ENCODE peak calls at places on chromosomes 16 and 17, in five cellular contexts. O is ovary; H is hepatocyte; D is upper lobe of left lung; I is naive thymus-derived CD4-positive, alpha-beta T cell. Y is an unnamed sample.

GRCh38 chr16:963913-964695 is 6.7 kb downstream of the LMF1 start:
- DNase-seq in O (no peak), H (no peak), D (no peak), I (no peak), Y (no peak)

GRCh38 chr17:51853857-51854256 is 304.7 kb downstream of the CA10 start:
- DNase-seq in O (no peak), H (peak; percentile 16), D (no peak), I (no peak), Y (no peak)

GRCh38 chr17:9247401-9247938 is 226.2 kb downstream of the NTN1 start:
- DNase-seq in O (no peak), H (no peak), D (no peak), I (no peak), Y (no peak)

GRCh38 chr17:37742762-37743611 is 1.9 kb downstream of the HNF1B start:
- DNase-seq in O (no peak), H (peak; percentile 74), D (peak; percentile 87), I (no peak), Y (no peak)

GRCh38 chr16:86882586-86883280 is 304.4 kb downstream of the FOXL1 start:
- DNase-seq in O (no peak), H (peak; percentile 70), D (no peak), I (no peak), Y (no peak)

GRCh38 chr17:68906638-68907037 is 48.6 kb downstream of the ABCA8 start:
- DNase-seq in O (no peak), H (peak; percentile 18), D (no peak), I (no peak), Y (no peak)

GRCh38 chr16:68478526-68479249 is 30.4 kb upstream of the SMPD3 start:
- DNase-seq in O (no peak), H (no peak), D (no peak), I (no peak), Y (no peak)

GRCh38 chr16:53429221-53429943 is 4.9 kb upstream of the RBL2 start:
- DNase-seq in O (no peak), H (peak; percentile 48), D (no peak), I (no peak), Y (no peak)

GRCh38 chr17:72063756-72064461 is 56.9 kb upstream of the SOX9 start:
- DNase-seq in O (no peak), H (no peak), D (no peak), I (no peak), Y (no peak)

GRCh38 chr17:73640691-73641090 is 3.6 kb downstream of the SDK2 start:
- DNase-seq in O (no peak), H (no peak), D (no peak), I (no peak), Y (no peak)

GRCh38 chr17:34364741-34365140 is 1.7 kb upstream of the CCL1 start:
- DNase-seq in O (no peak), H (no peak), D (no peak), I (no peak), Y (no peak)

GRCh38 chr16:67917852-67918236 is 13.8 kb downstream of the CTRL start:
- DNase-seq in O (no peak), H (peak; percentile 77), D (no peak), I (no peak), Y (no peak)

GRCh38 chr17:35568561-35568960 is 7.9 kb upstream of the SLFN14 start:
- DNase-seq in O (no peak), H (peak; percentile 61), D (peak; percentile 48), I (no peak), Y (no peak)

GRCh38 chr17:66654764-66655163 is 180.2 kb upstream of the CACNG5 start:
- DNase-seq in O (no peak), H (no peak), D (no peak), I (no peak), Y (no peak)

GRCh38 chr17:9702916-9703780 is 57.8 kb downstream of the USP43 start:
- DNase-seq in O (no peak), H (no peak), D (no peak), I (no peak), Y (no peak)

GRCh38 chr16:5333991-5334390 is 236.4 kb upstream of the EEF2KMT start:
- DNase-seq in O (no peak), H (no peak), D (no peak), I (no peak), Y (no peak)

GRCh38 chr17:38341035-38341721 is 2.6 kb downstream of the GPR179 start:
- DNase-seq in O (no peak), H (peak; percentile 42), D (no peak), I (no peak), Y (no peak)

GRCh38 chr17:50924800-50925199 is 58.6 kb upstream of the TOB1 start:
- DNase-seq in O (no peak), H (no peak), D (no peak), I (no peak), Y (no peak)

GRCh38 chr16:318628-319027 is 33.9 kb downstream of the AXIN1 start:
- DNase-seq in O (no peak), H (no peak), D (peak; percentile 69), I (no peak), Y (no peak)

GRCh38 chr16:77683845-77684526 is 38.3 kb upstream of the NUDT7 start:
- DNase-seq in O (no peak), H (no peak), D (no peak), I (no peak), Y (no peak)

GRCh38 chr16:73131153-73131862 is 83.4 kb upstream of the ZFHX3 start:
- DNase-seq in O (no peak), H (no peak), D (no peak), I (no peak), Y (no peak)

GRCh38 chr17:51435641-51436091 is 175.3 kb downstream of the UTP18 start:
- DNase-seq in O (no peak), H (peak; percentile 84), D (no peak), I (no peak), Y (peak; percentile 60)

GRCh38 chr16:89265647-89266046 is 48.1 kb downstream of the ZNF778 start:
- DNase-seq in O (no peak), H (no peak), D (no peak), I (no peak), Y (no peak)

GRCh38 chr17:65538679-65539529 is 22.5 kb downstream of the AXIN2 start:
- DNase-seq in O (no peak), H (no peak), D (no peak), I (no peak), Y (no peak)

GRCh38 chr16:24525970-24526559 is 13.3 kb upstream of the RBBP6 start:
- DNase-seq in O (no peak), H (peak; percentile 50), D (no peak), I (no peak), Y (no peak)

GRCh38 chr16:11675561-11676511 is 7.6 kb downstream of the SNN start:
- DNase-seq in O (no peak), H (peak; percentile 85), D (peak; percentile 68), I (no peak), Y (no peak)

GRCh38 chr17:71327376-71328059 is 793.3 kb upstream of the SOX9 start:
- DNase-seq in O (no peak), H (no peak), D (no peak), I (no peak), Y (no peak)

GRCh38 chr16:73018796-73019455 is 29.0 kb downstream of the ZFHX3 start:
- DNase-seq in O (no peak), H (no peak), D (peak; percentile 36), I (no peak), Y (no peak)

GRCh38 chr16:31127182-31127581 is 8.3 kb downstream of the PRSS8 start:
- DNase-seq in O (no peak), H (peak; percentile 8), D (peak; percentile 87), I (no peak), Y (no peak)

GRCh38 chr17:2798188-2798587 is 1.9 kb downstream of the RAP1GAP2 start:
- DNase-seq in O (no peak), H (no peak), D (no peak), I (no peak), Y (no peak)

GRCh38 chr17:16328997-16329396 is 24.3 kb downstream of the CENPV start:
- DNase-seq in O (no peak), H (no peak), D (no peak), I (no peak), Y (no peak)

GRCh38 chr17:46814446-46814845 is 4.0 kb downstream of the WNT3 start:
- DNase-seq in O (no peak), H (no peak), D (no peak), I (no peak), Y (no peak)

GRCh38 chr17:38685485-38685884 is 10.7 kb upstream of the EPOP start:
- DNase-seq in O (no peak), H (no peak), D (peak; percentile 33), I (no peak), Y (no peak)

GRCh38 chr17:32625971-32626370 is 139.2 kb downstream of the CDK5R1 start:
- DNase-seq in O (no peak), H (no peak), D (no peak), I (no peak), Y (no peak)
- H3K9me3 ChIP-seq in O (no peaks in the 10 kb centered on the region), H (no peaks in the 10 kb centered on the region), D (no peaks in the 10 kb centered on the region), I (no peaks in the 10 kb centered on the region), Y (no peaks in the 10 kb centered on the region)

GRCh38 chr16:57169327-57169726 is 16.5 kb downstream of the PSME3IP1 start:
- DNase-seq in O (no peak), H (no peak), D (no peak), I (no peak), Y (no peak)

GRCh38 chr16:57165923-57166322 is 19.9 kb downstream of the PSME3IP1 start:
- DNase-seq in O (no peak), H (no peak), D (no peak), I (no peak), Y (no peak)

GRCh38 chr16:57166951-57167350 is 18.9 kb downstream of the PSME3IP1 start:
- DNase-seq in O (no peak), H (no peak), D (no peak), I (no peak), Y (no peak)

GRCh38 chr16:57167951-57168350 is 17.9 kb downstream of the PSME3IP1 start:
- DNase-seq in O (no peak), H (peak; percentile 66), D (no peak), I (peak; percentile 51), Y (no peak)

DNA sequence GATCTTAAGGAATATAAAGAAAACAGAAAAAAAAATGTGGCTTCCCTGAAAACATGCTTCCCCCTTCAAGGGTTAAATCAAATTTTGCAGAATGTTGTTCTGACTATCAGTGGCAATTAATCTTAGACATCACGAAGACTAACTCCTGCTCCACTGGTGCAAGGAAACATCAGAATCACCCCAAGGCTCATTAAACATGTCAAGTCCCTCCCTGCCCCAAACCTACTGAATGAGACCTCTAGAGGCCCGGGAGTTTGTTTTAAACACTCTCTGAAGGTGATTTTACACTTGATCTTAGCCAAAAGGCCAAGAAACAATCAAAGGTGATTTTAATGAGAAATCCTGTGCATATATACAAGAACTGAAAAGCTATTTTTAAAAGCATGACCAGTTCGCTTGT is 18.3 kb downstream of the PSME3IP1 start:
- DNase-seq in O (no peak), H (no peak), D (no peak), I (no peak), Y (no peak)
- H3K9me3 ChIP-seq in O (no peaks in the 10 kb centered on the region), H (no peaks in the 10 kb centered on the region), D (no peaks in the 10 kb centered on the region), I (no peaks in the 10 kb centered on the region), Y (no peaks in the 10 kb centered on the region)

GRCh38 chr16:71441348-71441781 is 489 bp downstream of the TLE7 start:
- DNase-seq in O (no peak), H (no peak), D (peak; percentile 88), I (peak; percentile 9), Y (peak; percentile 20)
- H3K9me3 ChIP-seq in O (peaks cover 2% of the 10 kb centered on the region), H (no peaks in the 10 kb centered on the region), D (peaks cover 26% of the 10 kb centered on the region), I (no peaks in the 10 kb centered on the region), Y (peaks cover 4% of the 10 kb centered on the region)

DNA sequence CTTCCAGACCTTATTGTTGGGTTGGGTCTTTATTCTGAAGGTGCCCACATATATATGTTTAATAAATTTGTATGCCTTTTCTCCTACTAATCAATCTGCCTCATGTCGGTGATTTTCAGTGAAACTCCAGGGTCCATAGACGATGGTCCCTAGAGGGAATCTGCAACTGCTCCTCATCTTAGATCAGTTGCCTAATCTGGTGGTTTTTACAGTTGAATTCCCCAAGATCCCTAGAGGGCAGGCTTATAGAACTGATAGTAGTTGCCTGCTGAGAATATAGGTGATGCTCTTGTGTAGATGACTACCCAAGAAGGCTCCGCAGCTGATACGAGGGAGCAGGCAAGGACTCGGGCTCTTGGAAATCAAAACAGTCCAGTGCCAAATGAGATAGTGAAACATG is 619.2 kb upstream of the C16orf82 start:
- DNase-seq in O (no peak), H (no peak), D (no peak), I (no peak), Y (no peak)
- H3K9me3 ChIP-seq in O (no peaks in the 10 kb centered on the region), H (no peaks in the 10 kb centered on the region), D (no peaks in the 10 kb centered on the region), I (no peaks in the 10 kb centered on the region), Y (no peaks in the 10 kb centered on the region)

Y was measured in T-helper 17 cell.